ENCODE peak calls at places on chromosomes 6 and 20, in five cellular contexts. One of them, this sample, is unnamed.

GRCh38 chr20:34922654-34923381 is 32.8 kb downstream of the GSS start:
- DNase-seq in stimulated activated CD8-positive, alpha-beta memory T cell treated with anti-CD3 and anti-CD28 coated beads, Interleukin-4, amount 100 ng/mL, for 1 hour: no peak
- DNase-seq in SW480: peak
- DNase-seq in Caco-2: peak
- DNase-seq in T-helper 1 cell: no peak
- DNase-seq in this sample: no peak

GRCh38 chr6:128482642-128483041 is 37.8 kb downstream of the PTPRK start:
- DNase-seq in stimulated activated CD8-positive, alpha-beta memory T cell treated with anti-CD3 and anti-CD28 coated beads, Interleukin-4, amount 100 ng/mL, for 1 hour: no peak
- DNase-seq in SW480: no peak
- DNase-seq in Caco-2: no peak
- DNase-seq in T-helper 1 cell: no peak
- DNase-seq in this sample: no peak

GRCh38 chr6:98946877-98947410 is 802 bp downstream of the FBXL4 start:
- DNase-seq in stimulated activated CD8-positive, alpha-beta memory T cell treated with anti-CD3 and anti-CD28 coated beads, Interleukin-4, amount 100 ng/mL, for 1 hour: no peak
- DNase-seq in SW480: peak
- DNase-seq in Caco-2: peak
- DNase-seq in T-helper 1 cell: no peak
- DNase-seq in this sample: peak

GRCh38 chr20:38872491-38873049 is 53.6 kb upstream of the FAM83D start:
- DNase-seq in stimulated activated CD8-positive, alpha-beta memory T cell treated with anti-CD3 and anti-CD28 coated beads, Interleukin-4, amount 100 ng/mL, for 1 hour: no peak
- DNase-seq in SW480: no peak
- DNase-seq in Caco-2: no peak
- DNase-seq in T-helper 1 cell: no peak
- DNase-seq in this sample: no peak

GRCh38 chr6:20790032-20790791 is 256.0 kb downstream of the CDKAL1 start:
- DNase-seq in stimulated activated CD8-positive, alpha-beta memory T cell treated with anti-CD3 and anti-CD28 coated beads, Interleukin-4, amount 100 ng/mL, for 1 hour: no peak
- DNase-seq in SW480: no peak
- DNase-seq in Caco-2: no peak
- DNase-seq in T-helper 1 cell: no peak
- DNase-seq in this sample: no peak

GRCh38 chr20:44746367-44747165 is 901 bp downstream of the KCNK15 start:
- DNase-seq in stimulated activated CD8-positive, alpha-beta memory T cell treated with anti-CD3 and anti-CD28 coated beads, Interleukin-4, amount 100 ng/mL, for 1 hour: no peak
- DNase-seq in SW480: no peak
- DNase-seq in Caco-2: no peak
- DNase-seq in T-helper 1 cell: no peak
- DNase-seq in this sample: no peak

GRCh38 chr6:141463237-141463977 is 669.3 kb upstream of the GJE1 start:
- DNase-seq in stimulated activated CD8-positive, alpha-beta memory T cell treated with anti-CD3 and anti-CD28 coated beads, Interleukin-4, amount 100 ng/mL, for 1 hour: no peak
- DNase-seq in SW480: no peak
- DNase-seq in Caco-2: no peak
- DNase-seq in T-helper 1 cell: no peak
- DNase-seq in this sample: no peak

GRCh38 chr6:158653577-158654354 is 3.9 kb downstream of the SYTL3 start:
- DNase-seq in stimulated activated CD8-positive, alpha-beta memory T cell treated with anti-CD3 and anti-CD28 coated beads, Interleukin-4, amount 100 ng/mL, for 1 hour: peak
- DNase-seq in SW480: peak
- DNase-seq in Caco-2: no peak
- DNase-seq in T-helper 1 cell: peak
- DNase-seq in this sample: peak

GRCh38 chr20:41005361-41005729 is 23.3 kb upstream of the TOP1 start:
- DNase-seq in stimulated activated CD8-positive, alpha-beta memory T cell treated with anti-CD3 and anti-CD28 coated beads, Interleukin-4, amount 100 ng/mL, for 1 hour: no peak
- DNase-seq in SW480: no peak
- DNase-seq in Caco-2: no peak
- DNase-seq in T-helper 1 cell: no peak
- DNase-seq in this sample: no peak